ENCODE peak calls at places on chromosomes 13 and 19, in eight cellular contexts. P, X, U, I, S, J, H and A are unnamed samples.
A peak's percentile ranks its signal among the peaks of the same experiment; 100 is the strongest.

GRCh38 chr13:29522044-29522685 is 73.3 kb downstream of the SLC7A1 start:
- DNase-seq in P (no peak), X (no peak), U (no peak), I (peak; percentile 99), S (peak; percentile 61), J (peak; percentile 99), H (peak; percentile 85), A (no peak)

GRCh38 chr13:28376604-28377003 is 118.3 kb downstream of the FLT1 start:
- DNase-seq in P (peak; percentile 22), X (no peak), U (no peak), I (no peak), S (no peak), J (no peak), H (no peak), A (no peak)

GRCh38 chr19:45729774-45730388 is 815 bp downstream of the FBXO46 start:
- DNase-seq in P (no peak), X (no peak), U (no peak), I (peak; percentile 15), S (no peak), J (peak; percentile 11), H (peak; percentile 14), A (no peak)

GRCh38 chr13:22009500-22009899 is 338.6 kb downstream of the FGF9 start:
- DNase-seq in P (no peak), X (peak; percentile 74), U (no peak), I (no peak), S (no peak), J (no peak), H (no peak), A (no peak)

GRCh38 chr19:33302175-33302973 is at the start of gene CEBPA:
- DNase-seq in P (peak; percentile 82), X (peak; percentile 89), U (peak; percentile 46), I (peak; percentile 66), S (peak; percentile 72), J (peak; percentile 70), H (no peak), A (peak; percentile 90)

GRCh38 chr19:383922-384800 is 24.8 kb downstream of the C2CD4C start:
- DNase-seq in P (no peak), X (peak; percentile 34), U (no peak), I (no peak), S (no peak), J (no peak), H (no peak), A (peak; percentile 40)

GRCh38 chr13:113836917-113837553 is 26.8 kb downstream of the GAS6 start:
- DNase-seq in P (peak; percentile 53), X (peak; percentile 59), U (peak; percentile 75), I (peak; percentile 94), S (peak; percentile 85), J (peak; percentile 98), H (peak; percentile 95), A (peak; percentile 66)

GRCh38 chr13:33289966-33290365 is 4.4 kb upstream of the STARD13 start:
- DNase-seq in P (no peak), X (no peak), U (no peak), I (no peak), S (peak; percentile 66), J (no peak), H (no peak), A (no peak)

GRCh38 chr19:56294557-56294956 is 20.1 kb downstream of the ZSCAN5A start:
- DNase-seq in P (no peak), X (no peak), U (no peak), I (peak; percentile 31), S (peak; percentile 15), J (peak; percentile 33), H (peak; percentile 16), A (no peak)

GRCh38 chr13:100588350-100589177 is at the start of gene GGACT:
- DNase-seq in P (peak; percentile 81), X (peak; percentile 80), U (peak; percentile 64), I (peak; percentile 62), S (peak; percentile 37), J (peak; percentile 52), H (peak; percentile 48), A (peak; percentile 79)

GRCh38 chr13:108269601-108270328 is at the start of gene TNFSF13B:
- DNase-seq in P (peak; percentile 23), X (peak; percentile 66), U (peak; percentile 9), I (peak; percentile 54), S (peak; percentile 40), J (peak; percentile 46), H (peak; percentile 24), A (peak; percentile 43)

GRCh38 chr13:36421447-36421846 is 10.8 kb upstream of the CCNA1 start:
- DNase-seq in P (no peak), X (no peak), U (no peak), I (peak; percentile 92), S (no peak), J (peak; percentile 93), H (no peak), A (no peak)

GRCh38 chr19:2865334-2866221 is 1.6 kb upstream of the ZNF556 start:
- DNase-seq in P (no peak), X (no peak), U (no peak), I (no peak), S (no peak), J (no peak), H (no peak), A (no peak)

GRCh38 chr13:106291006-106291405 is 244.5 kb downstream of the EFNB2 start:
- DNase-seq in P (no peak), X (no peak), U (no peak), I (peak; percentile 69), S (peak; percentile 76), J (peak; percentile 80), H (peak; percentile 37), A (no peak)

DNA sequence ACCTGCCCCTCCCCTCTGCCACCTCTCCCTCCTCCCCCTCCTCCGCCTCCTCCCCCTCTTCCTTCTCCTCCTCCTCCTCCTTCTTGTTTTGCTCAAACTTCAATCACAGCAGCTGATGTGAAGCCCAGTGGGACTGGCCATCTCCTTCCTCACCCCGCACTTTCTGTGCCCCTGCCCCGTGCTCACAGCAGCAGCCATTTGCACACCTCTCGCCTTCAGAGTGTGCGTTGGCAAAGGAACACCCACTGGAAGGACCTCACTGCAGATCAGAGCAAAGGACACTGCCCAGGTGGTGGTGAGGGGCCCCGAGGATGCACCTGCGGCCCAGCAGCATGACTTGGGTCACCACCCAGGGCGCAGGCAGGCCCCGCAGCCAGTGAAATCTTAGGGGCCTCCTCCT is 98.8 kb downstream of the SOX1 start:
- DNase-seq in P (no peak), X (no peak), U (no peak), I (no peak), S (no peak), J (no peak), H (no peak), A (no peak)
- H3K4me3 ChIP-seq in P (no peak overlapping the region), X (no peak overlapping the region), U (no peak overlapping the region), I (no peak overlapping the region), S (no peak overlapping the region), J (no peak overlapping the region), H (no peak overlapping the region), A (no peak overlapping the region)

GRCh38 chr19:49145485-49146407 is 9.4 kb downstream of the HRC start:
- DNase-seq in P (peak; percentile 89), X (peak; percentile 85), U (peak; percentile 46), I (peak; percentile 82), S (peak; percentile 71), J (peak; percentile 73), H (peak; percentile 66), A (peak; percentile 87)
- H3K4me3 ChIP-seq in P (peak overlapping the region; percentile 23), X (no peak overlapping the region), U (no peak overlapping the region), I (peak overlapping the region; percentile 26), S (peak overlapping the region; percentile 45), J (peak overlapping the region; percentile 35), H (no peak overlapping the region), A (peak overlapping the region; percentile 32)

DNA sequence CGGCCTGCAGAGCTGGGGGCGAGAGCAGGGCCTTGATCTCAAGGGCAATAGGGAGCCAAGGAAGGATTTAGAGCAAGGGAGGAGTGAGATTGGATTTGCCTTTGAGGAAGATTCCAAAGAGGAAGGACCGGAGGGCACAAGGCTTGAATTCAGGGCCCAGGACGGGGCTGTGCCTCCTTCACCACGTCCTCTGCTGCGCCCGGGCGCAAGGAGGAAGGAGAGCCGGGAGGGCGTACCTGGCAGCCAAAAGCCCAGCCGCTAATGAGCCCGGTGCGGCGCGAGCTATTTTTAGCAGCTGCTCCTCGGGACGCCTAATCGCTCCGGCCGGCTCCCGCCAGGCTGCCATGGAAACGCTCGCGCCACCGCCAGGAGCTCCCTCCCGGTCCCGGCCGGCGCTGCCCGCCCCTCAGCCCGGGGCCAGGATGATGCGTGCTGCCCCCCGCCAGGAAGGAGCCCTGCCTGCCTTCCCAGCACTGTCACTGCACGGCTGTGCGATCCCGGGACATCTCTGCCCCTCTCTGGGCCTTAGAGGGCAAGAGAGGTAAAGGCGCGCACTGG is 31.3 kb downstream of the TINCR start:
- DNase-seq in P (no peak), X (peak; percentile 61), U (peak; percentile 26), I (peak; percentile 26), S (peak; percentile 33), J (peak; percentile 14), H (no peak), A (peak; percentile 84)
- H3K4me3 ChIP-seq in P (no peak overlapping the region), X (no peak overlapping the region), U (no peak overlapping the region), I (no peak overlapping the region), S (no peak overlapping the region), J (no peak overlapping the region), H (no peak overlapping the region), A (no peak overlapping the region)

GRCh38 chr13:43877788-43878187 is 1.8 kb downstream of the CCDC122 start:
- DNase-seq in P (no peak), X (no peak), U (no peak), I (no peak), S (no peak), J (no peak), H (no peak), A (no peak)
- H3K4me3 ChIP-seq in P (no peak overlapping the region), X (no peak overlapping the region), U (no peak overlapping the region), I (no peak overlapping the region), S (no peak overlapping the region), J (no peak overlapping the region), H (no peak overlapping the region), A (no peak overlapping the region)

GRCh38 chr13:75415720-75416119 is 66.2 kb downstream of the TBC1D4 start:
- DNase-seq in P (no peak), X (no peak), U (no peak), I (peak; percentile 87), S (peak; percentile 89), J (peak; percentile 95), H (no peak), A (no peak)
- H3K4me3 ChIP-seq in P (no peak overlapping the region), X (no peak overlapping the region), U (no peak overlapping the region), I (no peak overlapping the region), S (no peak overlapping the region), J (no peak overlapping the region), H (no peak overlapping the region), A (no peak overlapping the region)

DNA sequence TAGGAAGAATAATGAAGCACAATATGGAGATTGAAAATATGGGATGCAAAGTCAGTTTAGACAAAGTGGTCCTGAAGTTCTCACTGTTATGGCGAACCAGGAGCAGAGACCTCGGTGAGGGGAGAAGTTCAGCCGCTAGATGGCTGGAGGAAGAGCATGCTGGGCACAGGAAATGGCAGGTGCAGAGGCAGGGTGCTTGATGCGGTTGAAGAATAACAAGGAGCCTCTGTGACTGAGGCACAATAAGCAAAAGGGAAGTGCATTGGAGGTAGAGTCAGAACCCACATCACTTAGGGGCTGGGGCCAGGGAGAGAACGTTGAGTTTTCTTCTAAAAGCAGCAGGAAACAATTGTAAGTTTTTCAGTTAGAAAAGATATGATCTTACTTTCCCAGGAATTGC is 1725.2 kb downstream of the EFNB2 start:
- DNase-seq in P (no peak), X (no peak), U (no peak), I (no peak), S (no peak), J (no peak), H (no peak), A (no peak)
- H3K4me3 ChIP-seq in P (no peak overlapping the region), X (no peak overlapping the region), U (no peak overlapping the region), I (no peak overlapping the region), S (no peak overlapping the region), J (no peak overlapping the region), H (no peak overlapping the region), A (no peak overlapping the region)